ENCODE peak calls at places on chromosome 10, in ten cellular contexts. One of them, this sample, is unnamed.

GRCh38 chr10:99908512-99908911 is 101.2 kb downstream of the DNMBP start:
- DNase-seq in choroid plexus epithelial cell: no peak
- DNase-seq in prostate gland: no peak
- DNase-seq in fibroblast of lung: peak; percentile 28
- DNase-seq in body of pancreas: no peak
- DNase-seq in cardiac fibroblast: no peak
- DNase-seq in transverse colon: no peak
- DNase-seq in cardiac muscle cell: no peak
- DNase-seq in testis: no peak
- DNase-seq in HFF-Myc: no peak
- DNase-seq in this sample: peak; percentile 15

GRCh38 chr10:114526112-114526496 is 121.8 kb upstream of the AFAP1L2 start:
- DNase-seq in fibroblast of lung: peak; percentile 62
- DNase-seq in HFF-Myc: no peak
- DNase-seq in cardiac muscle cell: peak; percentile 32
- DNase-seq in choroid plexus epithelial cell: peak; percentile 63
- DNase-seq in testis: no peak
- DNase-seq in body of pancreas: no peak
- DNase-seq in prostate gland: no peak
- DNase-seq in cardiac fibroblast: no peak
- DNase-seq in transverse colon: no peak
- DNase-seq in this sample: peak; percentile 42

GRCh38 chr10:98193030-98193429 is 58.6 kb downstream of the R3HCC1L start:
- DNase-seq in choroid plexus epithelial cell: no peak
- DNase-seq in HFF-Myc: no peak
- DNase-seq in body of pancreas: no peak
- DNase-seq in prostate gland: no peak
- DNase-seq in cardiac muscle cell: no peak
- DNase-seq in transverse colon: no peak
- DNase-seq in fibroblast of lung: no peak
- DNase-seq in cardiac fibroblast: no peak
- DNase-seq in testis: no peak
- DNase-seq in this sample: no peak

GRCh38 chr10:33217854-33218253 is 116.6 kb downstream of the NRP1 start:
- DNase-seq in transverse colon: no peak
- DNase-seq in cardiac fibroblast: no peak
- DNase-seq in HFF-Myc: no peak
- DNase-seq in cardiac muscle cell: no peak
- DNase-seq in fibroblast of lung: peak; percentile 63
- DNase-seq in testis: no peak
- DNase-seq in prostate gland: no peak
- DNase-seq in choroid plexus epithelial cell: no peak
- DNase-seq in body of pancreas: no peak
- DNase-seq in this sample: no peak

GRCh38 chr10:86585726-86586048 is 64.1 kb upstream of the WAPL start:
- DNase-seq in choroid plexus epithelial cell: no peak
- DNase-seq in cardiac muscle cell: no peak
- DNase-seq in body of pancreas: no peak
- DNase-seq in testis: no peak
- DNase-seq in transverse colon: no peak
- DNase-seq in fibroblast of lung: no peak
- DNase-seq in cardiac fibroblast: no peak
- DNase-seq in HFF-Myc: no peak
- DNase-seq in prostate gland: no peak
- DNase-seq in this sample: no peak

GRCh38 chr10:132170561-132171361 is 16.0 kb upstream of the DPYSL4 start:
- DNase-seq in body of pancreas: no peak
- DNase-seq in fibroblast of lung: no peak
- DNase-seq in prostate gland: no peak
- DNase-seq in transverse colon: no peak
- DNase-seq in choroid plexus epithelial cell: no peak
- DNase-seq in cardiac muscle cell: no peak
- DNase-seq in HFF-Myc: no peak
- DNase-seq in testis: no peak
- DNase-seq in cardiac fibroblast: no peak
- DNase-seq in this sample: no peak

GRCh38 chr10:123869015-123869414 is 22.6 kb downstream of the CPXM2 start:
- DNase-seq in cardiac fibroblast: no peak
- DNase-seq in testis: no peak
- DNase-seq in choroid plexus epithelial cell: no peak
- DNase-seq in transverse colon: no peak
- DNase-seq in fibroblast of lung: no peak
- DNase-seq in HFF-Myc: no peak
- DNase-seq in body of pancreas: no peak
- DNase-seq in prostate gland: no peak
- DNase-seq in cardiac muscle cell: no peak
- DNase-seq in this sample: no peak

GRCh38 chr10:75099952-75100763 is 11.3 kb upstream of the SAMD8 start:
- DNase-seq in body of pancreas: peak; percentile 84
- DNase-seq in cardiac muscle cell: peak; percentile 76
- DNase-seq in choroid plexus epithelial cell: peak; percentile 72
- DNase-seq in prostate gland: peak; percentile 66
- DNase-seq in HFF-Myc: no peak
- DNase-seq in transverse colon: peak; percentile 84
- DNase-seq in fibroblast of lung: peak; percentile 41
- DNase-seq in cardiac fibroblast: peak; percentile 74
- DNase-seq in testis: peak; percentile 88
- DNase-seq in this sample: no peak

GRCh38 chr10:51260376-51260775 is 186.1 kb downstream of the PRKG1 start:
- DNase-seq in choroid plexus epithelial cell: peak; percentile 13
- DNase-seq in cardiac muscle cell: peak; percentile 38
- DNase-seq in body of pancreas: no peak
- DNase-seq in cardiac fibroblast: peak; percentile 24
- DNase-seq in fibroblast of lung: no peak
- DNase-seq in transverse colon: no peak
- DNase-seq in testis: no peak
- DNase-seq in HFF-Myc: no peak
- DNase-seq in prostate gland: no peak
- DNase-seq in this sample: no peak

GRCh38 chr10:111207525-111207924 is 130.7 kb downstream of the ADRA2A start:
- DNase-seq in testis: no peak
- DNase-seq in choroid plexus epithelial cell: no peak
- DNase-seq in HFF-Myc: no peak
- DNase-seq in body of pancreas: peak; percentile 68
- DNase-seq in prostate gland: no peak
- DNase-seq in cardiac fibroblast: no peak
- DNase-seq in fibroblast of lung: no peak
- DNase-seq in transverse colon: peak; percentile 67
- DNase-seq in cardiac muscle cell: no peak
- DNase-seq in this sample: no peak

GRCh38 chr10:43401627-43402026 is 7.4 kb downstream of the HNRNPF start:
- DNase-seq in testis: no peak
- DNase-seq in cardiac muscle cell: no peak
- DNase-seq in HFF-Myc: no peak
- DNase-seq in prostate gland: no peak
- DNase-seq in cardiac fibroblast: no peak
- DNase-seq in body of pancreas: no peak
- DNase-seq in fibroblast of lung: no peak
- DNase-seq in choroid plexus epithelial cell: no peak
- DNase-seq in transverse colon: no peak
- DNase-seq in this sample: no peak

GRCh38 chr10:129852829-129853228 is 111.2 kb downstream of the EBF3 start:
- DNase-seq in fibroblast of lung: no peak
- DNase-seq in choroid plexus epithelial cell: no peak
- DNase-seq in transverse colon: no peak
- DNase-seq in prostate gland: no peak
- DNase-seq in cardiac muscle cell: no peak
- DNase-seq in HFF-Myc: no peak
- DNase-seq in body of pancreas: no peak
- DNase-seq in cardiac fibroblast: no peak
- DNase-seq in testis: no peak
- DNase-seq in this sample: no peak
- H3K4me3 ChIP-seq in fibroblast of lung: no peak overlapping the region
- H3K4me3 ChIP-seq in choroid plexus epithelial cell: no peak overlapping the region
- H3K4me3 ChIP-seq in transverse colon: no peak overlapping the region
- H3K4me3 ChIP-seq in prostate gland: no peak overlapping the region
- H3K4me3 ChIP-seq in cardiac muscle cell: no peak overlapping the region
- H3K4me3 ChIP-seq in HFF-Myc: no peak overlapping the region
- H3K4me3 ChIP-seq in body of pancreas: no peak overlapping the region
- H3K4me3 ChIP-seq in cardiac fibroblast: no peak overlapping the region
- H3K4me3 ChIP-seq in testis: no peak overlapping the region
- H3K4me3 ChIP-seq in this sample: no peak overlapping the region

DNA sequence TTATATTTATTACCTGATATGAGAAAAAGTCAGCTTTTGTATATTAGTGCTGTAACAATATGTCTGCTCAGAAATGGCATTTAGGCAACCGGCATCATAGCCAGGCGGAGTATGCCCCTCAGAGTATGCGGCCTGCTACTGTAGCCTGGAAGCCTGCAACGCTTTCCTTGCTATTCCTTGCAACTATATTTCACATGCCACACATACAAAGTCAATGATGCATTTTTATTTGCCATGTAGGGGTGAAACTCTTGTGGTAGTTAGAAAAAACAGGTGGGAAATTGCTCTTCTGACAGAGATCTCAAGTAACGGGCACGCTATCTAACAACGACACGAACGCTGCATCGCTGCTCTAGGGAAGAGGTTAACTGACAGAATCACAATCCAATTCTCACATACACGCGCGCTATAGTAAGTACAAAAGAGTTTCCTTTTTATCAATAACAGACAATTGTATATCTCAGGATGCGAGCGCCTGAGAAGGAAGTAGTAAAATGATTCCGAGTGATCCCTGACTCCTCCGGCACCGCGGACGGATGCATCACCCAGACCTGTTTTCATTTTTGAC is 5.9 kb downstream of the EBF3 start:
- DNase-seq in prostate gland: no peak
- DNase-seq in cardiac fibroblast: peak; percentile 74
- DNase-seq in fibroblast of lung: no peak
- DNase-seq in choroid plexus epithelial cell: peak; percentile 21
- DNase-seq in testis: no peak
- DNase-seq in cardiac muscle cell: peak; percentile 75
- DNase-seq in HFF-Myc: no peak
- DNase-seq in transverse colon: no peak
- DNase-seq in body of pancreas: no peak
- DNase-seq in this sample: no peak
- TF ChIP-seq CTCF in prostate gland: no peak
- TF ChIP-seq CTCF in cardiac fibroblast: peak; percentile 64
- TF ChIP-seq CTCF in fibroblast of lung: no peak
- TF ChIP-seq CTCF in choroid plexus epithelial cell: peak; percentile 8
- TF ChIP-seq CTCF in testis: no peak
- TF ChIP-seq CTCF in cardiac muscle cell: peak; percentile 42
- TF ChIP-seq CTCF in HFF-Myc: no peak
- TF ChIP-seq CTCF in transverse colon: no peak
- TF ChIP-seq CTCF in body of pancreas: no peak
- TF ChIP-seq CTCF in this sample: no peak

GRCh38 chr10:17758200-17758599 is 6.2 kb downstream of the TMEM236 start:
- DNase-seq in cardiac fibroblast: peak; percentile 47
- DNase-seq in choroid plexus epithelial cell: peak; percentile 21
- DNase-seq in cardiac muscle cell: peak; percentile 31
- DNase-seq in prostate gland: no peak
- DNase-seq in fibroblast of lung: peak; percentile 21
- DNase-seq in HFF-Myc: no peak
- DNase-seq in transverse colon: no peak
- DNase-seq in testis: no peak
- DNase-seq in body of pancreas: no peak
- DNase-seq in this sample: no peak

GRCh38 chr10:17751781-17752445 is at the start of gene TMEM236:
- DNase-seq in body of pancreas: no peak
- DNase-seq in cardiac fibroblast: no peak
- DNase-seq in fibroblast of lung: no peak
- DNase-seq in HFF-Myc: no peak
- DNase-seq in choroid plexus epithelial cell: no peak
- DNase-seq in testis: no peak
- DNase-seq in prostate gland: no peak
- DNase-seq in transverse colon: peak; percentile 77
- DNase-seq in cardiac muscle cell: no peak
- DNase-seq in this sample: no peak

GRCh38 chr10:17758896-17759295 is 6.9 kb downstream of the TMEM236 start:
- DNase-seq in cardiac fibroblast: peak; percentile 51
- DNase-seq in choroid plexus epithelial cell: no peak
- DNase-seq in prostate gland: no peak
- DNase-seq in cardiac muscle cell: no peak
- DNase-seq in testis: no peak
- DNase-seq in body of pancreas: no peak
- DNase-seq in fibroblast of lung: no peak
- DNase-seq in HFF-Myc: no peak
- DNase-seq in transverse colon: no peak
- DNase-seq in this sample: no peak

DNA sequence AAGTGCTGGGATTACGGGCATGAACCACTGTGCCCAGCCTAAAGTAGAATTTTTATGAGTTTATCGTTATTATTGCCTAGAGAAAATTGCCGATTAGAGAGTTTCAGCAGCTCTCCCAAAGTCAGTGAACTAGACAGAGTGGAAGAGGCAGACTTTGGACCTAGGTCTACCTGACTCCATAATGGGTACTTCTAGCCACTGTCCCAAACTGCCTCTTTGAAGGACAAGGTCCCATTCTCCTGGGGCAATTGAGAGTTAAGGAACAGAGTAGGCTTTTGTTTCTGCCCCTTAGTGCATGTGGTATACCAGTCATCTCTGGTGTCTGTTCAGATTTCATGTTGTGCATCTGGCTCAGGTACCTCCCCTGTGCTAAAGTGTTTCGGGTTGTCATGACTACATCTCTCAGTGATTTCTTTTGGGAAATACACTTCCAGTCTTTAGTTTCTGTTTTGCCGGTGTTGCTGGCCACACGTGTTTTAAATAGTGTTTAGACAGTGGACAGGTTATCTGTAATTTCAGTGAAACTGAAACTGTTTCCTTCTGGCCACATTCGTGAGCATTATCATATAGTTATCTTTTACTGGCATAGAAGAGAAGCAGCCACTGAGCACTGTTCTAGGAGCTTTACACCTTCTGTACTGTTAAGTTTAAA is 4.7 kb downstream of the TMEM236 start:
- DNase-seq in HFF-Myc: no peak
- DNase-seq in fibroblast of lung: no peak
- DNase-seq in choroid plexus epithelial cell: peak; percentile 54
- DNase-seq in prostate gland: no peak
- DNase-seq in transverse colon: peak; percentile 33
- DNase-seq in body of pancreas: peak; percentile 39
- DNase-seq in testis: no peak
- DNase-seq in cardiac muscle cell: peak; percentile 17
- DNase-seq in cardiac fibroblast: peak; percentile 30
- DNase-seq in this sample: peak; percentile 18
- H3K4me3 ChIP-seq in HFF-Myc: no peak overlapping the region
- H3K4me3 ChIP-seq in fibroblast of lung: no peak overlapping the region
- H3K4me3 ChIP-seq in choroid plexus epithelial cell: no peak overlapping the region
- H3K4me3 ChIP-seq in prostate gland: no peak overlapping the region
- H3K4me3 ChIP-seq in transverse colon: peak overlapping the region; percentile 39
- H3K4me3 ChIP-seq in body of pancreas: no peak overlapping the region
- H3K4me3 ChIP-seq in testis: no peak overlapping the region
- H3K4me3 ChIP-seq in cardiac muscle cell: no peak overlapping the region
- H3K4me3 ChIP-seq in cardiac fibroblast: no peak overlapping the region
- H3K4me3 ChIP-seq in this sample: no peak overlapping the region

DNA sequence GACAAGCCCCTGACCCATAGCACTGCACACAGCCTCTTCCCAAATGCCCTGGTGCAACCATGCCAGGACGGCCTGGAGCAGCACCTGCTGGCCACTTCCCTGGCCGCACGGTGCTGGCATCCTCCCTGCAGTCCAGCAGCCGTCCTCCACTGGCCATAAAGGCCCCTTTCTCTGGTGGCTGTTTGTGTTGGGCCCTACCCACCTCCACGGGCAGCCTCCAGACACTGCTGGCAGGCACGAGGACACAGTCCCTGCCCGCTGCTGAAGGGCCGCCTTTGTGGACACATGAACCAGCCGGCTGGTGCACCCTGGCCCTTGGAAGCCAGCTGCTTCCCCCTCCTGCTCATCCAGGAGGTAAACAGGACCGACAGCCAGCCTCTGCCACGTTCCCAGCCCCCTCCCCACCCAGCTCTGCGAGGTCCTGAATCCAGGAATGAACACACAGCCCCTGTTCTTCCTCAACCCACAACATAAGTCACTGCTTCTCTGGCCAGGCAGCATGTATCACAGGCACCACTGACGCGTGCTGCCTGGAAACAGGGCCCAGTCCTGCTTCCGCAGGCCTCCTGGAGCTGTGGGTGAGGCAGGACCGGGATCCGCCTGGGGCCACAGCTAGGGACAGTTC is 43.8 kb downstream of the SPOCK2 start:
- DNase-seq in body of pancreas: peak; percentile 33
- DNase-seq in fibroblast of lung: peak; percentile 49
- DNase-seq in choroid plexus epithelial cell: no peak
- DNase-seq in transverse colon: no peak
- DNase-seq in prostate gland: peak; percentile 57
- DNase-seq in HFF-Myc: no peak
- DNase-seq in cardiac fibroblast: no peak
- DNase-seq in testis: peak; percentile 84
- DNase-seq in cardiac muscle cell: no peak
- DNase-seq in this sample: no peak
- TF ChIP-seq CTCF in body of pancreas: peak; percentile 57
- TF ChIP-seq CTCF in fibroblast of lung: no peak
- TF ChIP-seq CTCF in choroid plexus epithelial cell: peak; percentile 45
- TF ChIP-seq CTCF in transverse colon: peak; percentile 22
- TF ChIP-seq CTCF in prostate gland: peak; percentile 59
- TF ChIP-seq CTCF in HFF-Myc: peak; percentile 24
- TF ChIP-seq CTCF in cardiac fibroblast: peak; percentile 27
- TF ChIP-seq CTCF in testis: peak; percentile 47
- TF ChIP-seq CTCF in cardiac muscle cell: peak; percentile 30
- TF ChIP-seq CTCF in this sample: no peak

This sample was measured in GM12864.